ENCODE peak calls at places on chromosomes 5 and 9, in seven cellular contexts. M is IMR-90, T is H1, K is K562, L is GM12878, O is A549, W is HepG2. I is an unnamed sample.

GRCh38 chr5:77076961-77077820 is 9.9 kb downstream of the ZBED3 start:
- DNase-seq in O (peak), L (no peak), T (no peak), K (peak), M (peak), W (no peak), I (no peak)

GRCh38 chr9:133953976-133954709 is 38.0 kb downstream of the VAV2 start:
- DNase-seq in T (no peak), O (no peak), K (no peak), W (no peak), L (peak), M (no peak), I (no peak)

GRCh38 chr5:167982-168660 is 23.2 kb upstream of the LRRC14B start:
- DNase-seq in T (no peak), L (no peak), K (no peak), M (peak), O (no peak), W (no peak), I (no peak)

GRCh38 chr5:137310051-137310730 is 188.9 kb downstream of the SPOCK1 start:
- DNase-seq in W (no peak), O (peak), K (no peak), T (no peak), M (peak), L (no peak), I (no peak)

GRCh38 chr5:170747357-170747756 is 36.2 kb upstream of the GABRP start:
- DNase-seq in O (no peak), L (no peak), T (no peak), W (no peak), M (no peak), K (no peak), I (no peak)

GRCh38 chr5:156396063-156396829 is 69.3 kb downstream of the SGCD start:
- DNase-seq in M (peak), W (no peak), L (no peak), O (no peak), K (no peak), T (no peak), I (no peak)

GRCh38 chr9:136117291-136118060 is 1.2 kb downstream of the TMEM250 start:
- DNase-seq in L (no peak), T (no peak), W (peak), M (no peak), K (no peak), O (no peak), I (no peak)

GRCh38 chr9:132798817-132799790 is 79.0 kb downstream of the AK8 start:
- DNase-seq in W (peak), K (peak), M (no peak), T (no peak), L (no peak), O (no peak), I (no peak)

GRCh38 chr5:134509308-134510040 is 16.0 kb upstream of the JADE2 start:
- DNase-seq in T (no peak), O (no peak), L (no peak), W (peak), K (no peak), M (peak), I (peak)

GRCh38 chr9:12906646-12907045 is 131.8 kb downstream of the LURAP1L start:
- DNase-seq in O (no peak), T (no peak), L (no peak), M (no peak), W (no peak), K (no peak), I (no peak)

DNA sequence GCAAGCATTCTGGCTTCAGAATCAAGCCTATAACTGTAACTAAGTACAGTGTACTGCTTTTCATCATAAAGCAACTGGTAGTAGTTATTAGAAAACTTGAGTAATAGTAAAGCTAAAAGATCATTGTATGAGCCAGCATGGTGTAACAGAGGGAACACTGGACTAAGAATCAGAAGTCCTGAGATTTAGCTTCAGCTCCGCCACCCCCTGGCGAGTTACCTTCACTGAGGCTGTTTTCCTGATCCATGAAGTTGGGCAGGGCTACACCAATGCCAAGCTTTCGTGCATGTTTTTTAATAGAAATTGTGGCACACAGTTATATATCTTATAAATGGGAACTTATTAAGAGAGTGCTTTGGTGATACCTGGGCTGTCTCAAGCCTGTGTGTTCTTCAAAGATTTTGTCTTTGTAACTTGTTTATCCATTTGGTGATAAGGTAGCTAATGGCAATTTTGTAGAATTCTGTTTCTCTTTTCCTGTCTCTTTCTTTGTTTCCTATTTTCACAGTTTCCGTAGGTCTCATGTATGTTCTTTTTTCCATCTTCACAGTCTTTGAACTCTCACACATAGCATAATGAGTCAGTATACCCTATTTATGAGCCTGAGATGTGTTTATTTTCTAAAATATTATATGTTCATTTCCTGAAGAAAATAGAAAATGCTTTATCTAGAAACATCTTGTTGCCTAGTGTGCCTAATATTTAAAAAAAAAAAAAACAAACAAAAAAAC is 102.3 kb downstream of the GDNF start:
- DNase-seq in M (no peak), L (no peak), W (no peak), T (no peak), O (no peak), K (no peak), I (no peak)
- TF ChIP-seq CEBPB in M (no peak), L (no peak), W (no peak), T (no peak), O (no peak), K (no peak), I (no peak)

DNA sequence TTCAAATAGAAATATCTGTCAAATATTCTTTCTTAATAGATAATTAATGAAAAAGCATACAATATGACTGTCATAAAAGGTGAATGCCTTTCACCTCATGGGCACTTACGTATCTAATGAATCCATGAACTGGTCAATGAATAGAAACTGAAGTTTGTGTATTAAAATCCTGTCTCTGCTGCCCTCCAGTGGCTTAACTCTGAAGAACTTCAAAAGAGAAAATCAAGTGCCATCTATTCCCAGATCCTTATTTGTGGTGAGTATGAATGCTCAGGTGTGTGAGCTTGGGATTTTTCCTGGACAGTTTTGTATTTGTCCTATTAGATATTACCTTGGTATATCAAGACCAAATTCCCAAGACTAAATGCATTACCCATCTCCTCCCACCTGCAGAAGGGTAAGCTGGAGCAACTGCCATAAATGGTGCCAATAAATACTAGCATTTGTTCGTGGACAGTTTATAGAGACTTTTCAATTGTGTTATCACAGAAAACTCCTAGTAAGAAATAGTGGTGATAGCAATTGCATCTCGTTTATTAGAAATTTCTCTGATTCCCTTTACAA is 44.0 kb upstream of the SVEP1 start:
- DNase-seq in W (peak), L (peak), M (peak), K (peak), T (no peak), O (peak), I (peak)
- TF ChIP-seq CEBPB in W (no peak), L (no peak), M (no peak), K (no peak), T (no peak), O (no peak), I (no peak)

GRCh38 chr5:39578887-39579497 is 154.2 kb upstream of the DAB2 start:
- DNase-seq in T (no peak), M (peak), O (no peak), W (no peak), K (no peak), L (no peak), I (peak)

GRCh38 chr5:39586185-39586584 is 161.4 kb upstream of the DAB2 start:
- DNase-seq in K (no peak), T (no peak), M (no peak), L (no peak), W (no peak), O (no peak), I (no peak)

GRCh38 chr5:39584921-39585320 is 160.1 kb upstream of the DAB2 start:
- DNase-seq in L (no peak), M (peak), K (no peak), W (no peak), O (no peak), T (no peak), I (no peak)

GRCh38 chr5:39579750-39580149 is 155.0 kb upstream of the DAB2 start:
- DNase-seq in M (no peak), W (no peak), L (no peak), K (no peak), O (no peak), T (no peak), I (no peak)

DNA sequence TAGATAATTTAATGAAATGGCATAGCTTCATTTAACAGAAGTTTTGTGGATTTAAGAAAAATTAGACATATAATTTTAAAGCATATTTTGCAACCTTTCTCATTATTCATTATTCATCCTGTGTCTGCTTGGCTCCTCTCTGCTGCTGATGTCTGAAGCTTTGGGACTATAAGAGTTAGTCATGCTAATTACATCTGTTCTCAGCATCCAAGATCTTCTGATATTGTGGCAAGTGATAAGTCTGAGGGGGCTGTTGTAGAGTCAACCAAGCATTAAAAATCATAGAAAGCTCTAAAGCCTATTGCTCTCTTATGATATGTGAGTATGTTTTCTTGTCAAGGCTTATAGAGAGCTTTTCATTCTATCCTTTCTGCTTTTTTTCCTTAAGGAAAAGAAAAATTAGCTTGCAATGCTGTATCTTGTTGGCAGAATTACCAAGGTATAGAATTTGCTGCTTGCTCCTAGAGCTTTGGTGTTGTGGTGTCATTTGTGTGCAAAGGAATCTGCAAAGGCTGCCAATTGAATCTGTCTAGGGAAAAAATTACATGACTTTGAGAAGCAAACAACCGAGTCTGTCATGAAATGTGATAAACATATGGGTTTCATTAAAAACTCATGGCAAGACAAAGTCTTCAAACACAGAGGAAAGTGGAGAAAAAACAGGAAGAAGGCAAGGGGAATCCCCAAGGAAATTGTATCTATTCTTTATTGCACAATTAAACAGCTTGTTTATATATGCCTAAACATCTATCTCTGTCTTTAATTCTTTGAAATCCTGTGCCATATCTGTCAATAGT is 156.1 kb upstream of the DAB2 start:
- DNase-seq in T (no peak), O (no peak), M (peak), L (no peak), W (no peak), K (no peak), I (no peak)
- TF ChIP-seq CEBPB in T (no peak), O (no peak), M (peak), L (no peak), W (no peak), K (no peak), I (no peak)

DNA sequence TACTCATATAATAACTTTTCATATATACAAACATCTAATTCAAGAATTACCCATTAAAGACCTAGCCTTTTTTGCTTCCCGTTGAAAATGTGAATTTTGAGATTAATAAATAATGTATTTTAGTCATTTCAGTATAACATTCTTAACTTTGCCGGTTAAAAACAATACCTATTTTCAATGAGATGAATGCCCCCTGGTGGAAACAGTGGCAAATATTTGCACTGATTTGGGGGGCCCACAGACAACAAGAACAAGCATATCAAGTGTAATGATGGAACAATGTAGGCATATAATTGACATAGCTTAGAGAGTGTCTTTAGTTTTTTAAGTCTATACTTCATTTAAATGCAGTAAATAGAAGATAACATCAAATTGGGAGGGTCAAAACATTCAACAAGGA is 111.9 kb downstream of the NTRK2 start:
- DNase-seq in L (no peak), O (no peak), K (no peak), M (no peak), W (peak), T (no peak), I (no peak)
- TF ChIP-seq CEBPB in L (no peak), O (no peak), K (no peak), M (no peak), W (no peak), T (no peak), I (no peak)

GRCh38 chr5:88833371-88834107 is 49.4 kb downstream of the MEF2C start:
- DNase-seq in W (no peak), T (no peak), O (no peak), L (no peak), M (peak), K (no peak), I (no peak)
- TF ChIP-seq CEBPB in W (no peak), T (no peak), O (no peak), L (no peak), M (no peak), K (no peak), I (no peak)

DNA sequence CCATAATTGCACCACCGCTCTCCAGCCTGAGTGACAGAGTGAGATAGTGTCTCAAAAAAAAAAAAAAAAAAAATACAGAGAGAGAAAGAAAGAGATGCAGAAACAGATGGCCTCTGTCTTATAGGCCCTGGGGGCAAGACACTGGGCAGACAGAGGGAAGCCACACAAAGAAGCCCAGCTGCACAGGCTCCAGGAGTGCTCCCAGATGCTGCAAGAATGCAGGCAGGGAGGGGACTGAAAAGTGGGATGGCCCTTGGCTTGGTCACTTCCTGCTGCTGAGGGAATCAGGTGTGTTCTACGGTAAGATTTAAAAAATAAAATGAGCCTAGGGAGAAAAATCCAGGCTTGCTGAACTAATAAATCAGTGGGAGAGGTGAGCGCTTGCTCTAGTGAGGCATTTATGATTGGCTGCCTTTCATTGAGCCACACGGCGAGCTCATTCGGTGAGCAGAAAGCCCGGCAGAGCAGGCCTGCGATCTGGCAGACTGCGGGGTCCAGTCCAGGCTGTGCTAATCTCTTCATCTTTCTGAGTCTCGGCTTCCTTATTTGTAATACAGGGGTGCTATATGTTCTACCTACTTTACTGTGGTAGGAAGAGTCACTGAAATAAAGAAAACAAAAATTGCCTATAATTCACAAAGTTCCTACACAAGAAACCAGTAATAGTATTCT is 80.6 kb downstream of the RAD23B start:
- DNase-seq in M (no peak), W (no peak), O (no peak), K (no peak), T (no peak), L (no peak), I (no peak)
- TF ChIP-seq CEBPB in M (no peak), W (no peak), O (no peak), K (no peak), T (no peak), L (no peak), I (no peak)

DNA sequence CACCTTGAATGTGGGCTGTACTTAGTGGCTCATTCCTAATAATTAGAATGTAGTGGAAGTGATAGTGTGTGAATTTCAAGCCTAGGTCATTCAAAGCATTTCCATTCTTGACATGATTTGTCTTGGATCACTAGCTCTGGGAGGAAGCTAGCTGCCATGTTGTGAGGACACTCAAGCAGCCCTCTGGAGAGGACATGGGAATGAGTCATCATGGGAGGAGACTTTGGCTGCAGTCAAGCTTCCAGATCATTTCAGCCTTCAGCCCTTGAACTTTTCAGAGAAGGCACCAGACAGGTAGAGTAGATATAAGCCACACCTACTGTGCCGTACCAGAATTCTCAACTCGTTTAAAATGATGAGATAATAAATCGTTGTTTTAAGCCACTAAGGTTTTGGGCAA is 506.9 kb downstream of the ZNF608 start:
- DNase-seq in K (no peak), L (no peak), T (no peak), W (no peak), O (no peak), M (no peak), I (no peak)
- TF ChIP-seq CEBPB in K (no peak), L (no peak), T (no peak), W (no peak), O (no peak), M (no peak), I (no peak)

GRCh38 chr9:72306771-72307170 is 58.2 kb downstream of the ZFAND5 start:
- DNase-seq in M (no peak), O (no peak), K (no peak), W (no peak), L (no peak), T (no peak), I (no peak)
- TF ChIP-seq CEBPB in M (no peak), O (no peak), K (no peak), W (no peak), L (no peak), T (no peak), I (no peak)

GRCh38 chr9:104074876-104075275 is 19.2 kb upstream of the SMC2 start:
- DNase-seq in W (peak), K (no peak), T (no peak), M (peak), L (no peak), O (no peak), I (no peak)

GRCh38 chr9:104073770-104074133 is 20.4 kb upstream of the SMC2 start:
- DNase-seq in O (no peak), M (no peak), K (no peak), T (no peak), L (no peak), W (no peak), I (no peak)

GRCh38 chr9:104078596-104078995 is 15.5 kb upstream of the SMC2 start:
- DNase-seq in L (no peak), W (no peak), O (no peak), K (no peak), M (no peak), T (no peak), I (no peak)

GRCh38 chr9:104073098-104073769 is 20.9 kb upstream of the SMC2 start:
- DNase-seq in O (no peak), T (no peak), L (no peak), K (no peak), W (no peak), M (no peak), I (no peak)

DNA sequence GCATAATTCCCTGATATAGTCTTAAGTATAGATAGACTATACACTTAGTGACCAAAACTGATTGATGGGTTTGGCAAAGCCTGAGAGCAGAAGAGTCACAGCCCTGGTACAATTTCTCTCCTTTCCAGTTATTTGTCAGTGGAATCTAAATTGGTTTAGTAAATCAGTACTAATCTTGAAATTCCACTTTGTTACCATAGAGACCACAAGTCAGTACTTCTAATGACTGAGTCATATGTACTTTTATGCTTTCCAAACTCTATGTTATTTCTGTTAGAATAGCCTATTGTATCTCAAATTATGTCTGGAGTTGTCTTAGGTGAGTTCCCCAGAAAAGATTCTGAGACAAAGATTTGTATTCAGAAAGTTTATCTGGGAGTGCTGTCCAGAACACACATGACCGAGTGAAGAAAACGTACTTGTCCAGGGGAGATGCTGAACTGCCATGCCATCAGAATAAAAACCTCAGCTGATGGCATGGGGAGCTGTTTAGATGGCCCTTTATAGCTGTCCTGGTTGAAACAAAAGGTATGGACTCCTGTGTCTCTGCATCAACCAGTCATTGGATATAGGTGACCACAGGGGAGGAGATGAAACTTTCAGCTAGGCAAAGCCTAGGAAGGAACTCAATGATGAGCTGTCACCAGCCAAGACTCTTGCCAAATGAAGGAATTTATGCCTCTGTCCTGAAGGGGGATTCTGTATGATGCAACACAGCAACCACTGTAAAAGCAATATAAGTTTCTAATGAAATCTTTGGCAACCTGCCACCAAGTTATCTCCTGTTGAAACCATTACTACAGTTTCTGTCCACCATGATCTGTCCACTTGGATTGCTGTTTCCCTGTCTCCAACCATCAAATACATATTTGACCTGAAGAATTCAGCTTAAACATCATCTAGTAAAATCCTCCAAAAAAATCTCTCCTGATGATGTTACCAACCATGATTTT is 18.0 kb upstream of the SMC2 start:
- DNase-seq in T (no peak), W (no peak), O (no peak), K (no peak), L (no peak), M (peak), I (no peak)
- TF ChIP-seq CEBPB in T (no peak), W (no peak), O (no peak), K (no peak), L (no peak), M (peak), I (no peak)